ENCODE peak calls at places on chromosomes 16 and 17, in eight cellular contexts. C is cardiac muscle cell, M is ureter, V is epithelial cell of esophagus, Y is NCI-H1105 treated with DMSO at 0.1 percent for 48 hours, P is thoracic aorta, X is NCI-H510A treated with DMSO at 0.1 percent for 48 hours, F is uterus. D is an unnamed sample.

GRCh38 chr16:31267332-31268032 is 7.7 kb downstream of the ITGAM start:
- DNase-seq in C (no peak), M (peak), V (peak), Y (no peak), P (no peak), X (no peak), F (no peak), D (no peak)

GRCh38 chr16:24875466-24875865 is 29.7 kb downstream of the SLC5A11 start:
- DNase-seq in C (no peak), M (no peak), V (no peak), Y (no peak), P (no peak), X (no peak), F (no peak), D (no peak)

GRCh38 chr17:50501054-50501453 is 7.2 kb upstream of the MYCBPAP start:
- DNase-seq in C (peak), M (no peak), V (peak), Y (no peak), P (no peak), X (peak), F (no peak), D (peak)

GRCh38 chr16:5056347-5056746 is 9.4 kb downstream of the C16orf89 start:
- DNase-seq in C (peak), M (no peak), V (peak), Y (no peak), P (no peak), X (no peak), F (no peak), D (peak)

GRCh38 chr16:20359997-20360396 is 7.5 kb upstream of the UMOD start:
- DNase-seq in C (peak), M (no peak), V (no peak), Y (no peak), P (no peak), X (no peak), F (no peak), D (peak)

GRCh38 chr17:44536090-44536960 is 21.0 kb upstream of the FZD2 start:
- DNase-seq in C (no peak), M (no peak), V (no peak), Y (no peak), P (no peak), X (no peak), F (no peak), D (no peak)

GRCh38 chr17:76135810-76136188 is 5.2 kb downstream of the FOXJ1 start:
- DNase-seq in C (no peak), M (no peak), V (no peak), Y (no peak), P (no peak), X (no peak), F (no peak), D (no peak)

GRCh38 chr17:47744168-47745036 is 11.4 kb downstream of the TBX21 start:
- DNase-seq in C (no peak), M (peak), V (no peak), Y (no peak), P (no peak), X (no peak), F (no peak), D (no peak)

GRCh38 chr17:40548982-40549680 is 16.1 kb downstream of the CCR7 start:
- DNase-seq in C (no peak), M (peak), V (peak), Y (peak), P (no peak), X (peak), F (peak), D (peak)

GRCh38 chr17:10285896-10286295 is 86.9 kb downstream of the MYH13 start:
- DNase-seq in C (no peak), M (no peak), V (no peak), Y (no peak), P (no peak), X (no peak), F (no peak), D (no peak)

GRCh38 chr16:66588981-66589713 is 9.9 kb downstream of the CMTM2 start:
- DNase-seq in C (no peak), M (no peak), V (peak), Y (no peak), P (no peak), X (no peak), F (no peak), D (peak)

GRCh38 chr17:60107526-60108257 is 29.0 kb upstream of the HEATR6 start:
- DNase-seq in C (no peak), M (no peak), V (peak), Y (no peak), P (no peak), X (no peak), F (no peak), D (no peak)

GRCh38 chr17:81029859-81030258 is 5.1 kb upstream of the BAIAP2 start:
- DNase-seq in C (no peak), M (no peak), V (no peak), Y (no peak), P (no peak), X (no peak), F (no peak), D (no peak)

GRCh38 chr17:48587276-48588073 is 2.6 kb downstream of the HOXB3 start:
- DNase-seq in C (no peak), M (no peak), V (no peak), Y (no peak), P (no peak), X (peak), F (no peak), D (no peak)